ENCODE peak calls at places on chromosomes 3 and 15, in five cellular contexts. One of them, this sample, is unnamed.

GRCh38 chr3:80232760-80233159 is 465.0 kb upstream of the ROBO1 start:
- DNase-seq in fibroblast of villous mesenchyme: peak
- DNase-seq in AG09309: no peak
- DNase-seq in tibial artery: no peak
- DNase-seq in K562: no peak
- DNase-seq in this sample: peak

GRCh38 chr3:190701096-190701532 is 161.4 kb downstream of the GMNC start:
- DNase-seq in K562: no peak
- DNase-seq in AG09309: no peak
- DNase-seq in tibial artery: no peak
- DNase-seq in fibroblast of villous mesenchyme: peak
- DNase-seq in this sample: no peak

GRCh38 chr3:15795563-15796308 is 2.0 kb downstream of the ANKRD28 start:
- DNase-seq in tibial artery: no peak
- DNase-seq in K562: no peak
- DNase-seq in fibroblast of villous mesenchyme: peak
- DNase-seq in AG09309: no peak
- DNase-seq in this sample: no peak

GRCh38 chr15:41512078-41512394 is 1.6 kb downstream of the LTK start:
- DNase-seq in AG09309: no peak
- DNase-seq in K562: no peak
- DNase-seq in fibroblast of villous mesenchyme: no peak
- DNase-seq in tibial artery: no peak
- DNase-seq in this sample: no peak

GRCh38 chr3:174398761-174399160 is 460.4 kb upstream of the NAALADL2 start:
- DNase-seq in K562: no peak
- DNase-seq in AG09309: no peak
- DNase-seq in tibial artery: no peak
- DNase-seq in fibroblast of villous mesenchyme: no peak
- DNase-seq in this sample: no peak

GRCh38 chr3:23992051-23992628 is 47.1 kb downstream of the NR1D2 start:
- DNase-seq in AG09309: no peak
- DNase-seq in K562: no peak
- DNase-seq in fibroblast of villous mesenchyme: peak
- DNase-seq in tibial artery: no peak
- DNase-seq in this sample: no peak

GRCh38 chr15:75229191-75230015 is 27.7 kb downstream of the C15orf39 start:
- DNase-seq in tibial artery: no peak
- DNase-seq in AG09309: peak
- DNase-seq in K562: no peak
- DNase-seq in fibroblast of villous mesenchyme: no peak
- DNase-seq in this sample: no peak

GRCh38 chr3:193828477-193828876 is 235.5 kb downstream of the OPA1 start:
- DNase-seq in AG09309: no peak
- DNase-seq in tibial artery: no peak
- DNase-seq in fibroblast of villous mesenchyme: no peak
- DNase-seq in K562: no peak
- DNase-seq in this sample: no peak

GRCh38 chr15:93048759-93049161 is 40.3 kb downstream of the RGMA start:
- DNase-seq in fibroblast of villous mesenchyme: no peak
- DNase-seq in tibial artery: no peak
- DNase-seq in K562: no peak
- DNase-seq in AG09309: no peak
- DNase-seq in this sample: no peak

GRCh38 chr3:125057186-125057850 is 1.5 kb upstream of the HEG1 start:
- DNase-seq in K562: no peak
- DNase-seq in AG09309: no peak
- DNase-seq in tibial artery: no peak
- DNase-seq in fibroblast of villous mesenchyme: peak
- DNase-seq in this sample: peak

GRCh38 chr15:69206079-69206478 is 45.6 kb downstream of the GLCE start:
- DNase-seq in K562: no peak
- DNase-seq in AG09309: no peak
- DNase-seq in fibroblast of villous mesenchyme: no peak
- DNase-seq in tibial artery: no peak
- DNase-seq in this sample: no peak

GRCh38 chr15:55434989-55435825 is 26.9 kb downstream of the PIERCE2 start:
- DNase-seq in fibroblast of villous mesenchyme: peak
- DNase-seq in AG09309: peak
- DNase-seq in K562: peak
- DNase-seq in tibial artery: no peak
- DNase-seq in this sample: no peak

GRCh38 chr3:58175429-58176184 is 35.2 kb downstream of the DNASE1L3 start:
- DNase-seq in K562: no peak
- DNase-seq in AG09309: no peak
- DNase-seq in tibial artery: no peak
- DNase-seq in fibroblast of villous mesenchyme: peak
- DNase-seq in this sample: no peak
- H3K4me3 ChIP-seq in K562: no peak
- H3K4me3 ChIP-seq in AG09309: no peak
- H3K4me3 ChIP-seq in tibial artery: no peak
- H3K4me3 ChIP-seq in fibroblast of villous mesenchyme: no peak
- H3K4me3 ChIP-seq in this sample: no peak

DNA sequence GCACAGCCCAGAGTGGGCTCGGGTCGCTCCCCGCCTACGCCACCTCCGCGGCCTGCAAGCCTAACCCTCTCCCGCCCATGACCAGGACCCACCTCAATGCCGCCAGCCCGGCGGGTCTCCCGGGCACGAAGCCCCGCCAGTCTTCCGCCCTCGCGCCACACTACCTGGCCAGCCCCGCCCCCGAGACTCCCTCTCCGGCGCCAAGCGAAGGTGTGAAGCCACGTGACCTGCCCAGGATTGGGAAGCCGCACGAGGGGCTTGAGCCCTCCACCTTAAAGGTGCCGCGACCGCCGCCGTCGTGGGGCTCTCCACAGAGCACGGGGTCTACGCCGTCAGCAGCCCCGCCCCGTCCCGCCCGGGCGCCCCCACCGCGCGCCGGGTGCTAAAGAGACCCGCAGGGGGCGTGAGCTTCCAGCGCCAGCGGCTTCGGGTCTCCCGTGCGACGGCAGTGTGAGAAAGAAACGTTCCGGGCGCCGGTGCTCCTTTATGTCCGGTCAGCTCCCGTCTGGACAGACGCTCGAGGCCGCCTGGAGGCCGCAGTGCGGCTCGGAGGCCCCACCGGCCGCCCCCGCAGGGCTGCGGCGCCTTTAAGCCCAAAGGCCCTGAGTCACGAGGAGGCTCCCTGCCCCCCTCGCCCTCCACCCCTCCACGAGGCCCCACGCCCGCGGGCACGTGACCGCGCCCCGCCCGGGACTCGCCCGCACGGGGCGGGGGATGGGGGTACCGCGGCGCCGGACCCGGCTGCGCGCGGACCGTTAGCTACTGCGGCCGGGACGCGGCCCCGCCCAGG is at the start of gene CPEB1:
- DNase-seq in fibroblast of villous mesenchyme: peak
- DNase-seq in tibial artery: peak
- DNase-seq in AG09309: no peak
- DNase-seq in K562: peak
- DNase-seq in this sample: no peak
- TF ChIP-seq CTCF in fibroblast of villous mesenchyme: peak
- TF ChIP-seq CTCF in tibial artery: no peak
- TF ChIP-seq CTCF in AG09309: peak
- TF ChIP-seq CTCF in K562: peak
- TF ChIP-seq CTCF in this sample: no peak

GRCh38 chr3:63968612-63969350 is 54.5 kb downstream of the PSMD6 start:
- DNase-seq in fibroblast of villous mesenchyme: no peak
- DNase-seq in AG09309: no peak
- DNase-seq in tibial artery: no peak
- DNase-seq in K562: no peak
- DNase-seq in this sample: no peak
- H3K4me3 ChIP-seq in fibroblast of villous mesenchyme: peak
- H3K4me3 ChIP-seq in AG09309: no peak
- H3K4me3 ChIP-seq in tibial artery: no peak
- H3K4me3 ChIP-seq in K562: no peak
- H3K4me3 ChIP-seq in this sample: no peak

GRCh38 chr3:129485681-129486056 is 42.8 kb upstream of the RHO start:
- DNase-seq in fibroblast of villous mesenchyme: peak
- DNase-seq in AG09309: peak
- DNase-seq in tibial artery: peak
- DNase-seq in K562: no peak
- DNase-seq in this sample: peak

GRCh38 chr3:129483870-129484269 is 43.8 kb downstream of the IFT122 start:
- DNase-seq in AG09309: no peak
- DNase-seq in K562: no peak
- DNase-seq in tibial artery: no peak
- DNase-seq in fibroblast of villous mesenchyme: no peak
- DNase-seq in this sample: no peak

GRCh38 chr3:129486057-129487035 is 42.1 kb upstream of the RHO start:
- DNase-seq in K562: no peak
- DNase-seq in fibroblast of villous mesenchyme: peak
- DNase-seq in tibial artery: no peak
- DNase-seq in AG09309: peak
- DNase-seq in this sample: peak

GRCh38 chr3:129481783-129482332 is 41.8 kb downstream of the IFT122 start:
- DNase-seq in fibroblast of villous mesenchyme: peak
- DNase-seq in AG09309: no peak
- DNase-seq in K562: peak
- DNase-seq in tibial artery: peak
- DNase-seq in this sample: no peak

GRCh38 chr3:129482721-129483120 is 42.7 kb downstream of the IFT122 start:
- DNase-seq in fibroblast of villous mesenchyme: no peak
- DNase-seq in tibial artery: no peak
- DNase-seq in K562: peak
- DNase-seq in AG09309: no peak
- DNase-seq in this sample: no peak
- TF ChIP-seq CTCF in fibroblast of villous mesenchyme: peak
- TF ChIP-seq CTCF in tibial artery: no peak
- TF ChIP-seq CTCF in K562: peak
- TF ChIP-seq CTCF in AG09309: no peak
- TF ChIP-seq CTCF in this sample: no peak

GRCh38 chr15:90839187-90840071 is 29.0 kb upstream of the FURIN start:
- DNase-seq in AG09309: no peak
- DNase-seq in tibial artery: no peak
- DNase-seq in K562: no peak
- DNase-seq in fibroblast of villous mesenchyme: no peak
- DNase-seq in this sample: no peak
- H3K4me3 ChIP-seq in AG09309: no peak
- H3K4me3 ChIP-seq in tibial artery: no peak
- H3K4me3 ChIP-seq in K562: no peak
- H3K4me3 ChIP-seq in fibroblast of villous mesenchyme: no peak
- H3K4me3 ChIP-seq in this sample: no peak

GRCh38 chr3:94627689-94628088 is 564.8 kb downstream of the NSUN3 start:
- DNase-seq in fibroblast of villous mesenchyme: no peak
- DNase-seq in K562: no peak
- DNase-seq in AG09309: no peak
- DNase-seq in tibial artery: no peak
- DNase-seq in this sample: no peak
- TF ChIP-seq CTCF in fibroblast of villous mesenchyme: no peak
- TF ChIP-seq CTCF in K562: no peak
- TF ChIP-seq CTCF in AG09309: no peak
- TF ChIP-seq CTCF in tibial artery: no peak
- TF ChIP-seq CTCF in this sample: no peak

DNA sequence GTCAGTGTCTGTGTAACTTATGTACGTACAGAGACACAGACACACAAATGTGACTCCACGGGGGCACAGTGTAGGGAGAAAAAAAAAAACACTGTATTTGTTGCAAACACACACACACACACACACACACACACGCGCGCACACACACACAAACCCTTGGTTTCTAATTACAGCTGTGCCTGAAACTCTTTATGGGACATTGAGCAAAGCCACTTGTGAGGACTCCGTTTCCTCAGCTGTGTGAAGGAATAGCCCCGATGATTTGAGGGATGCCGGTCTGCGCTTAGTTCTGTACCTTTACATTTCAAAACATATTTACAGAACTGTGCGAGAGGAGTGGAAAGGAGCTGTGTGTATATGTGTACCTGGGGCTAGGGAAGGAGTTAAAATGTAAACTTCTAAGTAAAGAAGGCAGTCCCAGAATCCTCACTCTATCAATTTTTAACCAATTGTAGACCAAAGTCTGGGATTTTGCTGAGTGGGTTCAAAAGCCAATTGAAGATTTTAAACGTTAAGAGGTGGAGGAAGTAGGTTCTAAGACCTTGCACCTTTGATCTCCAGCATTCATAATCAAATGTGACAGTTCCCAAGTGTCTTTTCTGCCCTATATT is 5.3 kb upstream of the BCL6 start:
- DNase-seq in K562: no peak
- DNase-seq in AG09309: no peak
- DNase-seq in tibial artery: no peak
- DNase-seq in fibroblast of villous mesenchyme: peak
- DNase-seq in this sample: no peak
- H3K4me3 ChIP-seq in K562: no peak
- H3K4me3 ChIP-seq in AG09309: no peak
- H3K4me3 ChIP-seq in tibial artery: no peak
- H3K4me3 ChIP-seq in fibroblast of villous mesenchyme: peak
- H3K4me3 ChIP-seq in this sample: no peak

GRCh38 chr3:77042892-77043291 is 3.0 kb downstream of the ROBO2 start:
- DNase-seq in fibroblast of villous mesenchyme: no peak
- DNase-seq in AG09309: no peak
- DNase-seq in K562: no peak
- DNase-seq in tibial artery: no peak
- DNase-seq in this sample: no peak
- TF ChIP-seq CTCF in fibroblast of villous mesenchyme: peak
- TF ChIP-seq CTCF in AG09309: peak
- TF ChIP-seq CTCF in K562: no peak
- TF ChIP-seq CTCF in tibial artery: no peak
- TF ChIP-seq CTCF in this sample: peak

GRCh38 chr3:178036745-178037144 is 499.5 kb upstream of the KCNMB2 start:
- DNase-seq in fibroblast of villous mesenchyme: peak
- DNase-seq in AG09309: no peak
- DNase-seq in tibial artery: no peak
- DNase-seq in K562: no peak
- DNase-seq in this sample: peak
- H3K4me3 ChIP-seq in fibroblast of villous mesenchyme: no peak
- H3K4me3 ChIP-seq in AG09309: no peak
- H3K4me3 ChIP-seq in tibial artery: no peak
- H3K4me3 ChIP-seq in K562: no peak
- H3K4me3 ChIP-seq in this sample: no peak

DNA sequence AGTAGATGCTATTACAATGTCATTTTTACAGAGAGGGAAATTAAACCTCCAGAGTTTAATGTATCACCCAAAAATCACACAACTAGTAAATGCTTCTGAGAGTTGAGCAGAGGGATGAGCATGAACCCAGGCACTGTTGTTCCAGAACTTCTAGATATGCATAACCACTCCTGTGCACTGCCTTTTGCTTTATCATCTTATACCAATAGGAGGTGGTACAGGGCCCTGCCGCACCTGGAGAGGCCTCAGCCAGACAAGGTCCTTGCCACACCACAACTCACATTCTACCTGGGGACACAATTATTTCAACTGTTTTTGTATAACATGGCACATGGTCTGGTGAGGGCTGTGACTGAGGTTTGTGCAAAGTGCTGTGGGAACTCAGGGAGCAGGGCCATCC is 78.5 kb upstream of the NTRK3 start:
- DNase-seq in fibroblast of villous mesenchyme: no peak
- DNase-seq in AG09309: no peak
- DNase-seq in tibial artery: no peak
- DNase-seq in K562: no peak
- DNase-seq in this sample: no peak
- TF ChIP-seq CTCF in fibroblast of villous mesenchyme: no peak
- TF ChIP-seq CTCF in AG09309: no peak
- TF ChIP-seq CTCF in tibial artery: no peak
- TF ChIP-seq CTCF in K562: no peak
- TF ChIP-seq CTCF in this sample: no peak